ENCODE peak calls at places on chromosomes 6 and 20, in four cellular contexts. X is NT2/D1, Q is cardiac muscle cell, M is Karpas-422. E is an unnamed sample.
A peak's percentile ranks its signal among the peaks of the same experiment; 100 is the strongest.

GRCh38 chr6:127458817-127459216 is 372 bp downstream of the KIAA0408 start:
- DNase-seq in Q (peak; percentile 84), M (no peak), X (no peak), E (no peak)

GRCh38 chr6:166312832-166313231 is 4.6 kb upstream of the PRR18 start:
- DNase-seq in Q (no peak), X (no peak), M (no peak), E (no peak)

GRCh38 chr6:2790588-2790987 is 25.4 kb downstream of the WRNIP1 start:
- DNase-seq in Q (peak; percentile 36), X (no peak), M (no peak), E (no peak)

GRCh38 chr6:161523367-161523766 is 249.5 kb upstream of the AGPAT4 start:
- DNase-seq in M (no peak), X (no peak), Q (no peak), E (no peak)

GRCh38 chr6:6793388-6794250 is 205.1 kb downstream of the LY86 start:
- DNase-seq in X (no peak), Q (no peak), M (no peak), E (no peak)

GRCh38 chr6:56840467-56841371 is 114.2 kb upstream of the BEND6 start:
- DNase-seq in Q (peak; percentile 34), X (no peak), M (peak; percentile 7), E (no peak)

GRCh38 chr20:17916365-17916996 is 52.1 kb downstream of the SNX5 start:
- DNase-seq in X (no peak), Q (no peak), M (peak; percentile 30), E (no peak)

GRCh38 chr6:7725412-7725811 is 487 bp upstream of the BMP6 start:
- DNase-seq in M (peak; percentile 29), X (no peak), Q (no peak), E (no peak)

GRCh38 chr6:89952696-89953095 is 58.4 kb downstream of the GJA10 start:
- DNase-seq in M (no peak), Q (peak; percentile 49), X (no peak), E (peak; percentile 36)

GRCh38 chr6:90729057-90729456 is 142.2 kb upstream of the MAP3K7 start:
- DNase-seq in X (no peak), Q (no peak), M (no peak), E (no peak)

GRCh38 chr6:45075246-45075645 is 252.9 kb upstream of the RUNX2 start:
- DNase-seq in X (no peak), Q (peak; percentile 95), M (no peak), E (no peak)

GRCh38 chr20:3238616-3239025 is 369 bp downstream of the SLC4A11 start:
- DNase-seq in M (peak; percentile 86), X (no peak), Q (peak; percentile 22), E (no peak)

GRCh38 chr20:9978395-9979004 is 56.3 kb upstream of the ANKEF1 start:
- DNase-seq in M (peak; percentile 92), X (peak; percentile 51), Q (peak; percentile 93), E (no peak)

GRCh38 chr6:14360565-14360964 is 243.0 kb downstream of the CD83 start:
- DNase-seq in X (no peak), M (no peak), Q (no peak), E (no peak)

GRCh38 chr6:66161546-66162108 is 454.6 kb upstream of the EYS start:
- DNase-seq in X (no peak), M (no peak), Q (no peak), E (no peak)
- H3K9me3 ChIP-seq in X (peaks cover 18% of the 10 kb centered on the region), M (peaks cover 34% of the 10 kb centered on the region), Q (no peaks in the 10 kb centered on the region), E (peaks cover 4% of the 10 kb centered on the region)

DNA sequence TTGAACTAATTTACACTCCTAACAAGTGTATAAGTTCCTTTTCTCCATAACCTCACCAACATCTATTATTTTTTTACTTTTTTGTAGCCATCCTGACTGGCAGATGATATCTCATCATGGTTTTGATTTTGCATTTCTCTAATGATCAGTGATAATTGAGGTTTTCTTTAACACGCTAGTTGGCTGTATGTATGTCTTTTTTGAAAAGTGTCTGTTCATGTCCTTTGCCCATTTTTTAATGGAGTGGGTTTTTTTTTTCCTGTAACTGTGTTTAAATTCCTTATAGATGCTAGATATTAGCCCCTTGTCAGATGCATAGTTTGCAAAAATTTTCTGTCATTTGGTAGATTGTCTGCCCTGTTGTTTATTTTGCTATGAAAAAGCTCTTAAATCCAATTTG is 39.6 kb upstream of the TRIM39 start:
- DNase-seq in M (no peak), X (no peak), Q (no peak), E (no peak)
- H3K9me3 ChIP-seq in M (peaks cover 65% of the 10 kb centered on the region), X (peaks cover 61% of the 10 kb centered on the region), Q (no peaks in the 10 kb centered on the region), E (peaks cover 30% of the 10 kb centered on the region)

GRCh38 chr20:53448875-53449274 is 144.8 kb downstream of the ZNF217 start:
- DNase-seq in Q (no peak), X (no peak), M (no peak), E (no peak)
- H3K9me3 ChIP-seq in Q (no peaks in the 10 kb centered on the region), X (peaks cover 11% of the 10 kb centered on the region), M (peaks cover 41% of the 10 kb centered on the region), E (no peaks in the 10 kb centered on the region)

DNA sequence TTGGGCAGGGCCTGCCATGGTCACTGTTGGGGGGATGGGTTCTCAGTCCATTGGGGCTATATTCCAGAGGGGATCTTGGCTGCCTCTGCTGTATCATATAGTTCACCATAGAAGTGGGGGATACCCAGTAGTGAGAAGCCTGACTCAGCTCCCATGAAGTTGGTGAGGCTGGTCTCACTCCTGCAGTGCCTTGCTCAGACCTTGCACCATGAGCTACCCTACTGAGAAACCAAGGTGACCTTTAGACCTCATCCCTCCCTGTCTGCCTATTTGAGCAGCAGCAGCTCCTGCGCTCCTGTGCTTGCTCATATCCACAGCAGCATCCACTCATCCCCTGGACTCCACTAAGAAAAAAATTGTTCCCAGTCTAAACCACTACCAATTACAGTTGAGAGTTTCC is 56.0 kb upstream of the HEY2 start:
- DNase-seq in X (no peak), M (no peak), Q (no peak), E (no peak)
- H3K9me3 ChIP-seq in X (peaks cover 24% of the 10 kb centered on the region), M (no peaks in the 10 kb centered on the region), Q (no peaks in the 10 kb centered on the region), E (peaks cover 7% of the 10 kb centered on the region)

DNA sequence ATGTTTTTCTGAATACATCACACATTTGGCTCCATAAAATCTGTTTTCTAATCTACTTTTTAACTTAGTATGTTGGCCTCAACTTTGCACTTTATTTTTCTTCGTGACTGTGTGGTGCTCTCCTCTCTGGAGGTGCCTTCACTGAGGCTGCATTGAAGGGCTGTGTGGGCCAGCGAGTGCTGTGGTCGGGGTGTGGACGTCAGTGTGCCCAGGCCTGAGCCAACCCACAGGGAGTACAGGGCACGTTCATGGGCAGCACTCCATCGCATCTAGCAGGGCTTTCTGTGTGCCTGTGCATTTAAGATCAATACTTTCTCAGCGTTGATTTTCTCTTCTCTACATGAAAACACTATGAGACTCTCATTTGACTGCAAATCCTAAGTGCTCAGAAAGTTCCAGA is 37.8 kb downstream of the DACT2 start:
- DNase-seq in M (no peak), Q (no peak), X (no peak), E (no peak)
- H3K9me3 ChIP-seq in M (no peaks in the 10 kb centered on the region), Q (no peaks in the 10 kb centered on the region), X (no peaks in the 10 kb centered on the region), E (no peaks in the 10 kb centered on the region)

DNA sequence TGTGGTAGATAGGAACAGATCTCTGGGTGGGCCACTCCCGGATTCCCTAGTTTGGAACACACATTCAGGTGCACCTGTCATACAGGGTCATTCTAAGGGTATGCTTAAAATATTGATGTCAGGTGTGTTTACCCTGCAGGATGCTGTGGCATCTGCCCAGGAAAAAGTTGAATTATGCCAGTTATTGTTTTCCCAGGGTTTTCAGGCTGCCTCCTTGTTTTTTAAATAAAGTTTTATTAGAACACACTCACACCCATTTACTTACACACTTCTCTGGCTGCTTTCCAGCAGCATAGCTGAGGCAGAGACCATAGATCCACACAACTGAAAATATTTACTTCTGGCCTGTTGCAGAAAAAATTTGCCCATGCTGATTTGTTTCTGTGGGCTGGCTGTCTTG is 76.5 kb downstream of the PHACTR3 start:
- DNase-seq in Q (no peak), M (peak; percentile 19), X (no peak), E (no peak)
- H3K9me3 ChIP-seq in Q (no peaks in the 10 kb centered on the region), M (no peaks in the 10 kb centered on the region), X (no peaks in the 10 kb centered on the region), E (no peaks in the 10 kb centered on the region)

DNA sequence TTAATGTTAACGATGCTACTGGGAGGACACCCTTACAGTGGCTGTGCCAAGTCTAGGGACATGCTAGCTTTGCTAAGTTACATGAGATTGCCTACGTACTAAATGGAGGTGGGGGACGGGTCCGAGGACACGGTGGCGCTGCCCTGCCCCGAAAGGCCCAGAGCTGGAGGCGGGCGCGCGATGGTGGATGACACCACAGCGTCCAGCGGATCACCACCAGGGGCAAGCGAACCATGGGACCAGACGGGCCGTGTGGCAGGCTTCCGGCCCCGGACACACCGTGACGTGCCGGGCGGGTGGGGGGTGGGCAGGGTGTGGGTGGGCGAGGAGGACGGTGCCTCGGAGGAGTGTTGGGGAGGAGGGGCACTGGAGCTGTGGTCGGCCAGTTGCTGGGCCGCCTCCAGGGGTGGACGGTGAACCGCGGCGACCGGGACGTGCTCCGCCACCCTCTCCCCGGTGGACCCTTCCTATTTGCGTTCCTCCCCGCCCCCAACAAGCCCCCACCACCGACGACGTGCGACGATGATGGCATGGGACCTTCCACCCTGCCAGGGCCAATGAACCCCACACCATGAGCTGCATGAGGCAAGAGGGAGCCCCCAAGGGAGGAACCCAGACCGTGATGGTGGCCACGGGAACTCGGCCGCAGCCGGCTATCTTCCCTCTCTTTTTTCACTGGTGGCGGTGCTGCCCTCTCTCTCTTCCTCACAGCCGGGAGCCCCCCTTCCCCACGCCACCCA is 773.3 kb upstream of the DEFB115 start:
- DNase-seq in M (no peak), Q (no peak), X (no peak), E (no peak)
- H3K9me3 ChIP-seq in M (peaks cover 11% of the 10 kb centered on the region), Q (no peaks in the 10 kb centered on the region), X (no peaks in the 10 kb centered on the region), E (no peaks in the 10 kb centered on the region)

GRCh38 chr6:352896-353470 is 38.6 kb upstream of the IRF4 start:
- DNase-seq in X (no peak), Q (no peak), M (no peak), E (no peak)
- H3K9me3 ChIP-seq in X (no peaks in the 10 kb centered on the region), Q (peaks cover 2% of the 10 kb centered on the region), M (no peaks in the 10 kb centered on the region), E (no peaks in the 10 kb centered on the region)

GRCh38 chr20:40838516-40838915 is 149.5 kb upstream of the MAFB start:
- DNase-seq in X (no peak), M (no peak), Q (no peak), E (no peak)

DNA sequence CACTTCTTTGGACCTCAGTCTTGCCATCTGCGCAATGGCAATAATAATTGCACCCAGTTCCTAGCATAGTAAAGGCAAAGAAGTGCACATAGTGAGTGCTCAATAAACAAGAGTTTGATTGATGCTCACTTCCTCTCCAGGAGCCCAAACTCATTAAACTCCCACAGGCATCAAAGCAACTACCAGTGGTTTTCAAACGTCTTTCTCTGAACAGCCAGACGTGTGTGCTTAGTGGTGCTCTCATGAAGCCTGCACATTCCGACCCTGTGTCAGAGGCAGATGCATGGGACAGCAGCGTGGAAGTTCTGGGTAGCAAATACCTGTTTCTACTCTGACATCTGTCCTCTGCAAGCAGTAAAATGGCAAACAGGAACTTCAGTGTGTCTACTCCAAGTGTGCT is 146.3 kb upstream of the MAFB start:
- DNase-seq in Q (no peak), M (no peak), X (no peak), E (no peak)
- H3K9me3 ChIP-seq in Q (no peaks in the 10 kb centered on the region), M (no peaks in the 10 kb centered on the region), X (peaks cover 13% of the 10 kb centered on the region), E (no peaks in the 10 kb centered on the region)

GRCh38 chr20:56001890-56002289 is 3.4 kb downstream of the CBLN4 start:
- DNase-seq in Q (no peak), X (no peak), M (no peak), E (no peak)
- H3K9me3 ChIP-seq in Q (no peaks in the 10 kb centered on the region), X (no peaks in the 10 kb centered on the region), M (peaks cover 28% of the 10 kb centered on the region), E (no peaks in the 10 kb centered on the region)

E was measured in T-helper 17 cell.